ENCODE peak calls at places on chromosomes 4 and X, in four cellular contexts. D, M, E and Y are unnamed samples. For H3K4me1, the result is how much of the 10 kb centered on the place peaks cover.

GRCh38 chr4:190017357-190018200 is 9.5 kb downstream of the FRG2 start:
- DNase-seq in D (no peak), M (no peak), E (peak), Y (no peak)

GRCh38 chr4:119679251-119679650 is 50.6 kb upstream of the PDE5A start:
- DNase-seq in D (no peak), M (no peak), E (no peak), Y (peak)

GRCh38 chrX:51192104-51192503 is 140.5 kb upstream of the NUDT10 start:
- DNase-seq in D (no peak), M (no peak), E (peak), Y (no peak)

GRCh38 chrX:40912576-40912975 is 172.7 kb upstream of the USP9X start:
- DNase-seq in D (no peak), M (no peak), E (no peak), Y (no peak)

GRCh38 chr4:95524722-95525121 is 24.1 kb downstream of the UNC5C start:
- DNase-seq in D (no peak), M (no peak), E (no peak), Y (no peak)

GRCh38 chr4:71607780-71608673 is 175.9 kb downstream of the GC start:
- DNase-seq in D (no peak), M (no peak), E (no peak), Y (peak)

GRCh38 chrX:6735235-6735634 is 200.3 kb upstream of the VCX3A start:
- DNase-seq in D (no peak), M (no peak), E (no peak), Y (no peak)

GRCh38 chrX:123962006-123962485 is 540 bp downstream of the STAG2 start:
- DNase-seq in D (peak), M (no peak), E (no peak), Y (no peak)

GRCh38 chr4:155615054-155615887 is 51.4 kb upstream of the GUCY1A1 start:
- DNase-seq in D (no peak), M (no peak), E (no peak), Y (no peak)

GRCh38 chrX:43552166-43552565 is 103.9 kb upstream of the MAOA start:
- DNase-seq in D (no peak), M (no peak), E (no peak), Y (no peak)

GRCh38 chr4:94798808-94799207 is 41.1 kb downstream of the BMPR1B start:
- DNase-seq in D (no peak), M (no peak), E (no peak), Y (peak)

GRCh38 chrX:130443883-130444282 is 42.1 kb downstream of the RBMX2 start:
- DNase-seq in D (no peak), M (no peak), E (no peak), Y (no peak)

GRCh38 chr4:74453037-74453635 is 8.2 kb downstream of the AREG start:
- DNase-seq in D (no peak), M (no peak), E (no peak), Y (no peak)

GRCh38 chr4:76585897-76586360 is 150.9 kb downstream of the SHROOM3 start:
- DNase-seq in D (no peak), M (peak), E (peak), Y (no peak)

GRCh38 chrX:136176399-136176825 is 29.1 kb downstream of the FHL1 start:
- DNase-seq in D (no peak), M (peak), E (no peak), Y (peak)

GRCh38 chr4:13415068-13415785 is 68.9 kb downstream of the RAB28 start:
- DNase-seq in D (no peak), M (no peak), E (peak), Y (no peak)

GRCh38 chr4:158949094-158949493 is 153.8 kb upstream of the RAPGEF2 start:
- DNase-seq in D (no peak), M (no peak), E (no peak), Y (peak)

GRCh38 chr4:168811793-168812651 is 198.0 kb downstream of the CBR4 start:
- DNase-seq in D (no peak), M (peak), E (no peak), Y (peak)

GRCh38 chr4:138242830-138243149 is 641 bp upstream of the SLC7A11 start:
- DNase-seq in D (no peak), M (no peak), E (no peak), Y (no peak)

GRCh38 chrX:133633162-133633561 is 217.9 kb upstream of the GPC4 start:
- DNase-seq in D (no peak), M (no peak), E (no peak), Y (no peak)

GRCh38 chr4:73211968-73212367 is 46.6 kb downstream of the ANKRD17 start:
- DNase-seq in D (no peak), M (no peak), E (no peak), Y (no peak)

GRCh38 chr4:119729815-119730643 is 101.4 kb upstream of the PDE5A start:
- DNase-seq in D (no peak), M (no peak), E (no peak), Y (peak)

GRCh38 chrX:20171887-20172286 is 30.2 kb upstream of the EIF1AX start:
- DNase-seq in D (no peak), M (no peak), E (no peak), Y (no peak)

GRCh38 chr4:75004755-75005668 is 72.1 kb downstream of the PARM1 start:
- DNase-seq in D (no peak), M (no peak), E (no peak), Y (no peak)

GRCh38 chr4:143025111-143025704 is 159.5 kb upstream of the USP38 start:
- DNase-seq in D (no peak), M (no peak), E (peak), Y (peak)

GRCh38 chrX:115650916-115651315 is 89.9 kb downstream of the PLS3 start:
- DNase-seq in D (no peak), M (peak), E (peak), Y (peak)

GRCh38 chr4:150297861-150298474 is 219.7 kb downstream of the DCLK2 start:
- DNase-seq in D (no peak), M (no peak), E (no peak), Y (peak)

GRCh38 chrX:57918750-57919436 is 8.6 kb upstream of the ZXDA start:
- DNase-seq in D (no peak), M (peak), E (no peak), Y (peak)

GRCh38 chr4:124940387-124940786 is 227.9 kb upstream of the ANKRD50 start:
- DNase-seq in D (no peak), M (no peak), E (no peak), Y (peak)

GRCh38 chr4:74055096-74055495 is 16.6 kb upstream of the CXCL3 start:
- DNase-seq in D (no peak), M (no peak), E (no peak), Y (no peak)

GRCh38 chr4:151644625-151645024 is 116.2 kb downstream of the GATB start:
- DNase-seq in D (no peak), M (no peak), E (peak), Y (no peak)

GRCh38 chr4:4994312-4995097 is 24.8 kb downstream of the CYTL1 start:
- DNase-seq in D (no peak), M (no peak), E (no peak), Y (no peak)

GRCh38 chr4:23881052-23881501 is 8.8 kb downstream of the PPARGC1A start:
- DNase-seq in D (no peak), M (no peak), E (no peak), Y (no peak)

GRCh38 chr4:23878912-23879732 is 10.7 kb downstream of the PPARGC1A start:
- DNase-seq in D (no peak), M (no peak), E (no peak), Y (peak)

GRCh38 chr4:23884261-23884660 is 5.6 kb downstream of the PPARGC1A start:
- DNase-seq in D (no peak), M (no peak), E (no peak), Y (no peak)

GRCh38 chr4:23882976-23883531 is 6.8 kb downstream of the PPARGC1A start:
- DNase-seq in D (no peak), M (no peak), E (no peak), Y (no peak)

DNA sequence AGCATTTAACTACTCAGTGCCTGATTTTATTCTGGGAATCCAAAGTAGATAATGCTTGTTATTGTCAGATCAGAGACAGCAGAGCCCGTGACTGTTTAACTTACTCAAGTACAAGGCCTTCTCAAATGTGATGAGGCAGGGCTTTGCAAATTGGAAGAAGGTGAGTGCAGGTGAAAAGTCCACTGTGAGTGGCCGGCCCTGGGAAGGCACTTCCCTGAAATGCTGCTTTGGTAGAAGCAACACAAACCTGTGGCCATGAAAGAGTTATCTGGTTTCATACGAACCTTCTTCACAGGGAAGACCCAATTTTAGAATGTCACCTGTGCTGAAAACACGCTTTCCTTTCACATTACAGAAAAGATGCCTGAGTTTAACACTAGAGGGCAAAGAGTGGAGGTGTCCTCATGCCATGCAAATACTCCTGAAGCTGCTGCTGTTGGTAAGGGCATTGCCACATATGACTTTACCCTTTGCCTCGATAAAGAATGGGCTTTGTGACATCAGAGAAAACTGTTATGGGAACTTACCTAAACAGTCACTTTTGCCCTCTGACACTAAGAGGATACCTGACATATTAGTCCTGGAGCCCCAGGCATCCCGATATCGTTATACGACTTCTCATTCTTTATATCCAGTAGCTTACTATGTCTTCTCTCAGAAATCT is 8.0 kb downstream of the PPARGC1A start:
- DNase-seq in D (no peak), M (no peak), E (no peak), Y (no peak)
- TF ChIP-seq CTCF in D (no peak), M (no peak), E (peak), Y (no peak)

DNA sequence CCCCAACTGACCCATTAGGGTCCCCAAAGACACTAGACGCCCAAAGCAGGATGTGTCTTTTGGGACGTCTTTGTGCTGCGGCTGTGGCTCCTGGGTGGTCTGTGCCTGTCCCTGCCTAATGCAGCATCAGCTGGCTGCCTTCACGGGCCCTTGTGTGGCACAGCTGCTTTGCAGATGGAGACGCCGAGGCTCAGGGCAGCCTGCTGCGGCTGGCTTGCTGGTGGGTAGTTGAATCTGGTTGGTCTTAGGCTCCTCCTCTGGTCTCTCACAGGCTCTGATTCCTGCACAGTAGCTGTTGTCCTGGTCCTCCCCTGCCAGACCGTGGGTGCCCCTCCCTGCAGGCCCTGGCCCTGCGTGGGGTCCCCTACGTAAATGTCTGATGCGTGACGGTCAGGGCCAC is 8.1 kb downstream of the CPZ start:
- DNase-seq in D (no peak), M (no peak), E (no peak), Y (no peak)
- H3K27ac ChIP-seq in D (no peak), M (no peak), E (no peak), Y (no peak)

GRCh38 chrX:134688839-134689238 is 30.6 kb upstream of the PLAC1 start:
- DNase-seq in D (no peak), M (no peak), E (no peak), Y (peak)
- H3K4me1 ChIP-seq in D (under half), M (under half), E (under half), Y (under half)

GRCh38 chr4:83910693-83911092 is 374.8 kb downstream of the GPAT3 start:
- DNase-seq in D (no peak), M (no peak), E (no peak), Y (no peak)

GRCh38 chr4:83906561-83906960 is 370.7 kb downstream of the GPAT3 start:
- DNase-seq in D (no peak), M (no peak), E (no peak), Y (peak)

GRCh38 chr4:83905952-83906351 is 370.0 kb downstream of the GPAT3 start:
- DNase-seq in D (no peak), M (no peak), E (peak), Y (no peak)
- TF ChIP-seq CTCF in D (no peak), M (no peak), E (peak), Y (peak)

GRCh38 chrX:16612257-16612987 is 37.5 kb upstream of the S100G start:
- DNase-seq in D (no peak), M (no peak), E (peak), Y (no peak)
- H3K27ac ChIP-seq in D (no peak), M (no peak), E (peak), Y (no peak)

GRCh38 chrX:72272868-72273267 is 4.2 kb downstream of the RPS4X start:
- DNase-seq in D (no peak), M (no peak), E (no peak), Y (peak)
- H3K4me1 ChIP-seq in D (under half), M (under half), E (under half), Y (under half)